ENCODE peak calls at places on chromosomes 7 and 10, in five cellular contexts. One of them, this sample, is unnamed.

GRCh38 chr10:49365275-49365674 is 30.6 kb downstream of the DRGX start:
- DNase-seq in suprapubic skin: no peak
- DNase-seq in spleen: no peak
- DNase-seq in vagina: peak; percentile 58
- DNase-seq in upper lobe of left lung: no peak
- DNase-seq in this sample: no peak

GRCh38 chr7:63047061-63047460 is 951.6 kb upstream of the ZNF722 start:
- DNase-seq in suprapubic skin: no peak
- DNase-seq in spleen: no peak
- DNase-seq in vagina: no peak
- DNase-seq in upper lobe of left lung: no peak
- DNase-seq in this sample: no peak

GRCh38 chr10:12839941-12840611 is 161.4 kb downstream of the CCDC3 start:
- DNase-seq in suprapubic skin: no peak
- DNase-seq in spleen: peak; percentile 57
- DNase-seq in vagina: no peak
- DNase-seq in upper lobe of left lung: no peak
- DNase-seq in this sample: no peak

GRCh38 chr7:92135100-92135429 is 788 bp upstream of the CYP51A1 start:
- DNase-seq in suprapubic skin: no peak
- DNase-seq in spleen: no peak
- DNase-seq in vagina: no peak
- DNase-seq in upper lobe of left lung: no peak
- DNase-seq in this sample: peak; percentile 28

GRCh38 chr10:80277567-80278250 is 11.7 kb downstream of the MAT1A start:
- DNase-seq in suprapubic skin: no peak
- DNase-seq in spleen: no peak
- DNase-seq in vagina: peak; percentile 47
- DNase-seq in upper lobe of left lung: peak; percentile 45
- DNase-seq in this sample: peak; percentile 17

GRCh38 chr7:83672157-83672556 is 23.2 kb upstream of the SEMA3E start:
- DNase-seq in suprapubic skin: no peak
- DNase-seq in spleen: no peak
- DNase-seq in vagina: no peak
- DNase-seq in upper lobe of left lung: no peak
- DNase-seq in this sample: no peak

GRCh38 chr7:106570948-106571418 is 90.0 kb downstream of the CCDC71L start:
- DNase-seq in suprapubic skin: no peak
- DNase-seq in spleen: no peak
- DNase-seq in vagina: no peak
- DNase-seq in upper lobe of left lung: no peak
- DNase-seq in this sample: no peak

GRCh38 chr7:16743207-16743606 is 10.3 kb upstream of the TSPAN13 start:
- DNase-seq in suprapubic skin: no peak
- DNase-seq in spleen: no peak
- DNase-seq in vagina: no peak
- DNase-seq in upper lobe of left lung: no peak
- DNase-seq in this sample: no peak

GRCh38 chr10:132685121-132685891 is 100.6 kb downstream of the NKX6-2 start:
- DNase-seq in suprapubic skin: peak; percentile 37
- DNase-seq in spleen: peak; percentile 83
- DNase-seq in vagina: no peak
- DNase-seq in upper lobe of left lung: peak; percentile 80
- DNase-seq in this sample: peak; percentile 90

GRCh38 chr10:100969175-100970075 is at the start of gene SEMA4G:
- DNase-seq in suprapubic skin: peak; percentile 71
- DNase-seq in spleen: peak; percentile 84
- DNase-seq in vagina: no peak
- DNase-seq in upper lobe of left lung: peak; percentile 91
- DNase-seq in this sample: peak; percentile 47

GRCh38 chr10:87931836-87932230 is 68.4 kb downstream of the PTEN start:
- DNase-seq in suprapubic skin: no peak
- DNase-seq in spleen: no peak
- DNase-seq in vagina: no peak
- DNase-seq in upper lobe of left lung: no peak
- DNase-seq in this sample: no peak

GRCh38 chr10:87641065-87641464 is 18.6 kb upstream of the PAPSS2 start:
- DNase-seq in suprapubic skin: no peak
- DNase-seq in spleen: no peak
- DNase-seq in vagina: no peak
- DNase-seq in upper lobe of left lung: no peak
- DNase-seq in this sample: no peak

GRCh38 chr7:133786401-133786937 is 340.7 kb upstream of the LRGUK start:
- DNase-seq in suprapubic skin: no peak
- DNase-seq in spleen: no peak
- DNase-seq in vagina: no peak
- DNase-seq in upper lobe of left lung: no peak
- DNase-seq in this sample: no peak

GRCh38 chr7:84187087-84187805 is 7.3 kb downstream of the SEMA3A start:
- DNase-seq in suprapubic skin: no peak
- DNase-seq in spleen: no peak
- DNase-seq in vagina: no peak
- DNase-seq in upper lobe of left lung: no peak
- DNase-seq in this sample: no peak

GRCh38 chr10:69787681-69788080 is 14.0 kb upstream of the COL13A1 start:
- DNase-seq in suprapubic skin: no peak
- DNase-seq in spleen: no peak
- DNase-seq in vagina: no peak
- DNase-seq in upper lobe of left lung: no peak
- DNase-seq in this sample: no peak

GRCh38 chr10:119724630-119725549 is 960 bp upstream of the INPP5F start:
- DNase-seq in suprapubic skin: no peak
- DNase-seq in spleen: no peak
- DNase-seq in vagina: no peak
- DNase-seq in upper lobe of left lung: no peak
- DNase-seq in this sample: no peak

GRCh38 chr7:2106920-2107319 is 125.8 kb downstream of the MAD1L1 start:
- DNase-seq in suprapubic skin: no peak
- DNase-seq in spleen: no peak
- DNase-seq in vagina: no peak
- DNase-seq in upper lobe of left lung: peak; percentile 78
- DNase-seq in this sample: no peak

GRCh38 chr10:811781-812180 is 119.7 kb downstream of the LARP4B start:
- DNase-seq in suprapubic skin: no peak
- DNase-seq in spleen: no peak
- DNase-seq in vagina: no peak
- DNase-seq in upper lobe of left lung: no peak
- DNase-seq in this sample: no peak

GRCh38 chr7:151395036-151395367 is 14.8 kb downstream of the WDR86 start:
- DNase-seq in suprapubic skin: peak; percentile 47
- DNase-seq in spleen: peak; percentile 72
- DNase-seq in vagina: no peak
- DNase-seq in upper lobe of left lung: no peak
- DNase-seq in this sample: no peak

GRCh38 chr7:101537205-101537604 is 91.9 kb downstream of the MYL10 start:
- DNase-seq in suprapubic skin: no peak
- DNase-seq in spleen: no peak
- DNase-seq in vagina: no peak
- DNase-seq in upper lobe of left lung: peak; percentile 59
- DNase-seq in this sample: no peak

GRCh38 chr7:44287488-44288380 is 37.7 kb downstream of the CAMK2B start:
- DNase-seq in suprapubic skin: no peak
- DNase-seq in spleen: peak; percentile 70
- DNase-seq in vagina: no peak
- DNase-seq in upper lobe of left lung: peak; percentile 47
- DNase-seq in this sample: peak; percentile 24

GRCh38 chr10:17709492-17709891 is 42.5 kb upstream of the TMEM236 start:
- DNase-seq in suprapubic skin: no peak
- DNase-seq in spleen: no peak
- DNase-seq in vagina: no peak
- DNase-seq in upper lobe of left lung: no peak
- DNase-seq in this sample: no peak

GRCh38 chr10:48604408-48605263 is at the start of gene ARHGAP22:
- DNase-seq in suprapubic skin: peak; percentile 64
- DNase-seq in spleen: no peak
- DNase-seq in vagina: peak; percentile 84
- DNase-seq in upper lobe of left lung: peak; percentile 92
- DNase-seq in this sample: no peak

GRCh38 chr10:70487824-70488223 is 9.3 kb downstream of the PALD1 start:
- DNase-seq in suprapubic skin: no peak
- DNase-seq in spleen: no peak
- DNase-seq in vagina: no peak
- DNase-seq in upper lobe of left lung: no peak
- DNase-seq in this sample: no peak

GRCh38 chr10:10497245-10497644 is 520.4 kb upstream of the CELF2 start:
- DNase-seq in suprapubic skin: no peak
- DNase-seq in spleen: no peak
- DNase-seq in vagina: no peak
- DNase-seq in upper lobe of left lung: peak; percentile 20
- DNase-seq in this sample: no peak

GRCh38 chr10:114647545-114648138 is 10.4 kb downstream of the ABLIM1 start:
- DNase-seq in suprapubic skin: no peak
- DNase-seq in spleen: no peak
- DNase-seq in vagina: no peak
- DNase-seq in upper lobe of left lung: no peak
- DNase-seq in this sample: no peak

GRCh38 chr10:72832701-72833100 is 60.8 kb upstream of the OIT3 start:
- DNase-seq in suprapubic skin: no peak
- DNase-seq in spleen: no peak
- DNase-seq in vagina: no peak
- DNase-seq in upper lobe of left lung: no peak
- DNase-seq in this sample: no peak

GRCh38 chr10:59181668-59182067 is 5.2 kb downstream of the PHYHIPL start:
- DNase-seq in suprapubic skin: no peak
- DNase-seq in spleen: no peak
- DNase-seq in vagina: no peak
- DNase-seq in upper lobe of left lung: no peak
- DNase-seq in this sample: no peak

GRCh38 chr10:92494522-92494921 is 79.4 kb downstream of the IDE start:
- DNase-seq in suprapubic skin: no peak
- DNase-seq in spleen: no peak
- DNase-seq in vagina: no peak
- DNase-seq in upper lobe of left lung: no peak
- DNase-seq in this sample: no peak

GRCh38 chr10:43105119-43105792 is 28.4 kb downstream of the RET start:
- DNase-seq in suprapubic skin: peak; percentile 85
- DNase-seq in spleen: peak; percentile 95
- DNase-seq in vagina: no peak
- DNase-seq in upper lobe of left lung: peak; percentile 96
- DNase-seq in this sample: peak; percentile 75
- TF ChIP-seq POLR2AphosphoS5 in suprapubic skin: no peak
- TF ChIP-seq POLR2AphosphoS5 in spleen: peak; percentile 29
- TF ChIP-seq POLR2AphosphoS5 in vagina: no peak
- TF ChIP-seq POLR2AphosphoS5 in upper lobe of left lung: peak; percentile 30
- TF ChIP-seq POLR2AphosphoS5 in this sample: no peak

GRCh38 chr7:72924748-72925545 is at the start of gene POM121:
- DNase-seq in suprapubic skin: peak; percentile 87
- DNase-seq in spleen: peak; percentile 95
- DNase-seq in vagina: peak; percentile 89
- DNase-seq in upper lobe of left lung: peak; percentile 99
- DNase-seq in this sample: peak; percentile 90
- TF ChIP-seq POLR2A in suprapubic skin: peak; percentile 57
- TF ChIP-seq POLR2A in spleen: no peak
- TF ChIP-seq POLR2A in vagina: no peak
- TF ChIP-seq POLR2A in upper lobe of left lung: peak; percentile 73
- TF ChIP-seq POLR2A in this sample: no peak

GRCh38 chr7:152637920-152638580 is 37.9 kb downstream of the XRCC2 start:
- DNase-seq in suprapubic skin: no peak
- DNase-seq in spleen: no peak
- DNase-seq in vagina: no peak
- DNase-seq in upper lobe of left lung: no peak
- DNase-seq in this sample: no peak

GRCh38 chr7:152640829-152641228 is 35.1 kb downstream of the XRCC2 start:
- DNase-seq in suprapubic skin: no peak
- DNase-seq in spleen: no peak
- DNase-seq in vagina: no peak
- DNase-seq in upper lobe of left lung: no peak
- DNase-seq in this sample: no peak

GRCh38 chr7:152643979-152644559 is 31.9 kb downstream of the XRCC2 start:
- DNase-seq in suprapubic skin: no peak
- DNase-seq in spleen: no peak
- DNase-seq in vagina: no peak
- DNase-seq in upper lobe of left lung: no peak
- DNase-seq in this sample: no peak

GRCh38 chr7:152636436-152636835 is 39.5 kb downstream of the XRCC2 start:
- DNase-seq in suprapubic skin: no peak
- DNase-seq in spleen: no peak
- DNase-seq in vagina: no peak
- DNase-seq in upper lobe of left lung: no peak
- DNase-seq in this sample: no peak

DNA sequence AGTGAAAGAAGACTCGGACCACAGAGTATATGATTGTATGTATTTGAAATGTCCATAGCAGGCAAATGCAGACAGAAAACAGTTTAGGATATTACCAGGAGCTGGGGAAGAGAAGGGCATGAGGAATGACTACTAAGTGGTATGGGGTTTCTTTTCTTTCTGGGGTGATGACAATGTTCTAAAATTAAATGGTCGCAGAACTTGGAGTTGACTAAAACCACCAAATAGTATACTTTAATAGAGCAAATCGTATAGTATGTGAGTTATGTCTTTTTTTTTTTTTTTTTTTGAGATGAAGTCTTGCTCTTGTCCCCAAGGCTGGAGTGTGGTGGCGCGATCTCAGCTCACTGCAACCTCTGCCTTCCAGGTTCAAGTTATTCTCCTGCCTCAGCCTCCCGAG is 34.6 kb downstream of the XRCC2 start:
- DNase-seq in suprapubic skin: no peak
- DNase-seq in spleen: no peak
- DNase-seq in vagina: no peak
- DNase-seq in upper lobe of left lung: no peak
- DNase-seq in this sample: no peak
- TF ChIP-seq POLR2AphosphoS5 in suprapubic skin: no peak
- TF ChIP-seq POLR2AphosphoS5 in spleen: no peak
- TF ChIP-seq POLR2AphosphoS5 in vagina: no peak
- TF ChIP-seq POLR2AphosphoS5 in upper lobe of left lung: no peak
- TF ChIP-seq POLR2AphosphoS5 in this sample: no peak

GRCh38 chr10:96832721-96833219 is 672 bp downstream of the LCOR start:
- DNase-seq in suprapubic skin: peak; percentile 91
- DNase-seq in spleen: peak; percentile 97
- DNase-seq in vagina: no peak
- DNase-seq in upper lobe of left lung: peak; percentile 98
- DNase-seq in this sample: peak; percentile 88
- TF ChIP-seq POLR2A in suprapubic skin: no peak
- TF ChIP-seq POLR2A in spleen: no peak
- TF ChIP-seq POLR2A in vagina: no peak
- TF ChIP-seq POLR2A in upper lobe of left lung: no peak
- TF ChIP-seq POLR2A in this sample: no peak

GRCh38 chr7:35729061-35729783 is 34.3 kb upstream of the HERPUD2 start:
- DNase-seq in suprapubic skin: no peak
- DNase-seq in spleen: peak; percentile 82
- DNase-seq in vagina: no peak
- DNase-seq in upper lobe of left lung: no peak
- DNase-seq in this sample: no peak
- TF ChIP-seq POLR2AphosphoS5 in suprapubic skin: no peak
- TF ChIP-seq POLR2AphosphoS5 in spleen: peak; percentile 69
- TF ChIP-seq POLR2AphosphoS5 in vagina: no peak
- TF ChIP-seq POLR2AphosphoS5 in upper lobe of left lung: no peak
- TF ChIP-seq POLR2AphosphoS5 in this sample: no peak

GRCh38 chr10:4557469-4557868 is 268.5 kb upstream of the AKR1E2 start:
- DNase-seq in suprapubic skin: no peak
- DNase-seq in spleen: no peak
- DNase-seq in vagina: no peak
- DNase-seq in upper lobe of left lung: peak; percentile 70
- DNase-seq in this sample: no peak
- TF ChIP-seq POLR2A in suprapubic skin: no peak
- TF ChIP-seq POLR2A in spleen: no peak
- TF ChIP-seq POLR2A in vagina: no peak
- TF ChIP-seq POLR2A in upper lobe of left lung: no peak
- TF ChIP-seq POLR2A in this sample: no peak

This sample was measured in stomach.